ENCODE peak calls at places on chromosomes 13 and 19, in six cellular contexts. One of them, this sample, is unnamed.

GRCh38 chr19:54298357-54299125 is 14.4 kb downstream of the LILRA5 start:
- DNase-seq in WERI-Rb-1: no peak
- DNase-seq in naive thymus-derived CD8-positive, alpha-beta T cell: no peak
- DNase-seq in lower lobe of right lung: no peak
- DNase-seq in heart right ventricle: no peak
- DNase-seq in AG04449: no peak
- DNase-seq in this sample: no peak

GRCh38 chr13:71661921-71662320 is 205.1 kb downstream of the DACH1 start:
- DNase-seq in WERI-Rb-1: no peak
- DNase-seq in heart right ventricle: no peak
- DNase-seq in naive thymus-derived CD8-positive, alpha-beta T cell: no peak
- DNase-seq in lower lobe of right lung: no peak
- DNase-seq in AG04449: no peak
- DNase-seq in this sample: no peak

GRCh38 chr19:46489445-46490272 is 6.0 kb downstream of the PNMA8B start:
- DNase-seq in lower lobe of right lung: peak
- DNase-seq in WERI-Rb-1: no peak
- DNase-seq in naive thymus-derived CD8-positive, alpha-beta T cell: no peak
- DNase-seq in heart right ventricle: peak
- DNase-seq in AG04449: no peak
- DNase-seq in this sample: peak

GRCh38 chr13:72205773-72206172 is 338.8 kb upstream of the DACH1 start:
- DNase-seq in naive thymus-derived CD8-positive, alpha-beta T cell: no peak
- DNase-seq in heart right ventricle: no peak
- DNase-seq in lower lobe of right lung: no peak
- DNase-seq in WERI-Rb-1: no peak
- DNase-seq in AG04449: no peak
- DNase-seq in this sample: no peak

GRCh38 chr13:43154839-43155238 is 131.5 kb downstream of the DNAJC15 start:
- DNase-seq in AG04449: no peak
- DNase-seq in naive thymus-derived CD8-positive, alpha-beta T cell: no peak
- DNase-seq in lower lobe of right lung: no peak
- DNase-seq in heart right ventricle: no peak
- DNase-seq in WERI-Rb-1: no peak
- DNase-seq in this sample: no peak

GRCh38 chr13:56352901-56353300 is 787.8 kb upstream of the PRR20A start:
- DNase-seq in naive thymus-derived CD8-positive, alpha-beta T cell: no peak
- DNase-seq in heart right ventricle: no peak
- DNase-seq in AG04449: no peak
- DNase-seq in WERI-Rb-1: no peak
- DNase-seq in lower lobe of right lung: no peak
- DNase-seq in this sample: no peak

GRCh38 chr13:32905063-32905863 is 111.0 kb upstream of the KL start:
- DNase-seq in heart right ventricle: no peak
- DNase-seq in AG04449: no peak
- DNase-seq in lower lobe of right lung: no peak
- DNase-seq in WERI-Rb-1: no peak
- DNase-seq in naive thymus-derived CD8-positive, alpha-beta T cell: no peak
- DNase-seq in this sample: no peak

GRCh38 chr13:23087884-23088283 is 92.9 kb upstream of the SGCG start:
- DNase-seq in AG04449: no peak
- DNase-seq in WERI-Rb-1: peak
- DNase-seq in naive thymus-derived CD8-positive, alpha-beta T cell: no peak
- DNase-seq in heart right ventricle: no peak
- DNase-seq in lower lobe of right lung: no peak
- DNase-seq in this sample: peak

GRCh38 chr13:25046985-25047660 is 48.8 kb upstream of the PABPC3 start:
- DNase-seq in naive thymus-derived CD8-positive, alpha-beta T cell: no peak
- DNase-seq in lower lobe of right lung: no peak
- DNase-seq in heart right ventricle: no peak
- DNase-seq in AG04449: no peak
- DNase-seq in WERI-Rb-1: peak
- DNase-seq in this sample: no peak

GRCh38 chr13:72839831-72840426 is 58.0 kb downstream of the PIBF1 start:
- DNase-seq in naive thymus-derived CD8-positive, alpha-beta T cell: peak
- DNase-seq in lower lobe of right lung: no peak
- DNase-seq in heart right ventricle: no peak
- DNase-seq in WERI-Rb-1: peak
- DNase-seq in AG04449: no peak
- DNase-seq in this sample: peak

GRCh38 chr13:98782654-98783053 is 30.2 kb upstream of the SLC15A1 start:
- DNase-seq in heart right ventricle: no peak
- DNase-seq in AG04449: no peak
- DNase-seq in WERI-Rb-1: no peak
- DNase-seq in lower lobe of right lung: no peak
- DNase-seq in naive thymus-derived CD8-positive, alpha-beta T cell: no peak
- DNase-seq in this sample: no peak

GRCh38 chr13:50224534-50224933 is 209.3 kb downstream of the KCNRG start:
- DNase-seq in WERI-Rb-1: no peak
- DNase-seq in AG04449: no peak
- DNase-seq in naive thymus-derived CD8-positive, alpha-beta T cell: no peak
- DNase-seq in lower lobe of right lung: no peak
- DNase-seq in heart right ventricle: no peak
- DNase-seq in this sample: no peak

GRCh38 chr19:30565680-30566079 is 193.5 kb downstream of the ZNF536 start:
- DNase-seq in lower lobe of right lung: no peak
- DNase-seq in heart right ventricle: no peak
- DNase-seq in WERI-Rb-1: peak
- DNase-seq in naive thymus-derived CD8-positive, alpha-beta T cell: no peak
- DNase-seq in AG04449: no peak
- DNase-seq in this sample: no peak

GRCh38 chr19:35905178-35905727 is 2.8 kb downstream of the TYROBP start:
- DNase-seq in naive thymus-derived CD8-positive, alpha-beta T cell: no peak
- DNase-seq in AG04449: no peak
- DNase-seq in WERI-Rb-1: no peak
- DNase-seq in heart right ventricle: no peak
- DNase-seq in lower lobe of right lung: no peak
- DNase-seq in this sample: no peak

GRCh38 chr13:21203132-21203531 is 26.7 kb downstream of the MRPL57 start:
- DNase-seq in WERI-Rb-1: no peak
- DNase-seq in lower lobe of right lung: no peak
- DNase-seq in heart right ventricle: no peak
- DNase-seq in naive thymus-derived CD8-positive, alpha-beta T cell: no peak
- DNase-seq in AG04449: no peak
- DNase-seq in this sample: no peak

GRCh38 chr13:80133631-80134083 is 207.3 kb downstream of the SPRY2 start:
- DNase-seq in AG04449: no peak
- DNase-seq in WERI-Rb-1: no peak
- DNase-seq in naive thymus-derived CD8-positive, alpha-beta T cell: no peak
- DNase-seq in lower lobe of right lung: no peak
- DNase-seq in heart right ventricle: no peak
- DNase-seq in this sample: no peak

GRCh38 chr13:104534847-104535246 is 1468.6 kb upstream of the SLC10A2 start:
- DNase-seq in heart right ventricle: no peak
- DNase-seq in AG04449: no peak
- DNase-seq in lower lobe of right lung: no peak
- DNase-seq in naive thymus-derived CD8-positive, alpha-beta T cell: no peak
- DNase-seq in WERI-Rb-1: no peak
- DNase-seq in this sample: no peak

GRCh38 chr13:113322890-113323651 is 26.0 kb downstream of the LAMP1 start:
- DNase-seq in heart right ventricle: no peak
- DNase-seq in naive thymus-derived CD8-positive, alpha-beta T cell: no peak
- DNase-seq in WERI-Rb-1: no peak
- DNase-seq in lower lobe of right lung: no peak
- DNase-seq in AG04449: no peak
- DNase-seq in this sample: no peak

GRCh38 chr19:5547881-5548280 is 19.9 kb downstream of the TINCR start:
- DNase-seq in heart right ventricle: no peak
- DNase-seq in naive thymus-derived CD8-positive, alpha-beta T cell: peak
- DNase-seq in AG04449: peak
- DNase-seq in lower lobe of right lung: no peak
- DNase-seq in WERI-Rb-1: peak
- DNase-seq in this sample: peak

GRCh38 chr19:2015611-2015950 is at the start of gene BTBD2:
- DNase-seq in naive thymus-derived CD8-positive, alpha-beta T cell: peak
- DNase-seq in lower lobe of right lung: peak
- DNase-seq in WERI-Rb-1: peak
- DNase-seq in heart right ventricle: peak
- DNase-seq in AG04449: peak
- DNase-seq in this sample: peak

This sample was measured in BE2C.